ENCODE peak calls at places on chromosomes 5 and 9, in four cellular contexts. H, J, I and O are unnamed samples.

GRCh38 chr9:30020161-30020560 is 2364.3 kb upstream of the ACO1 start:
- DNase-seq in I (no peak), J (no peak), H (no peak), O (no peak)

GRCh38 chr5:137336565-137337120 is 162.5 kb downstream of the SPOCK1 start:
- DNase-seq in I (no peak), H (no peak), J (no peak), O (no peak)

GRCh38 chr5:96968074-96968473 is 32.2 kb downstream of the LNPEP start:
- DNase-seq in I (no peak), J (no peak), H (peak; percentile 29), O (no peak)

GRCh38 chr9:124769451-124770358 is 1.4 kb downstream of the NR6A1 start:
- DNase-seq in J (no peak), H (peak; percentile 51), I (peak; percentile 48), O (no peak)

GRCh38 chr9:77424993-77425392 is 223.1 kb downstream of the GNA14 start:
- DNase-seq in J (no peak), H (no peak), I (no peak), O (no peak)

GRCh38 chr5:177494356-177495195 is 2.8 kb downstream of the PDLIM7 start:
- DNase-seq in J (no peak), H (peak; percentile 47), I (peak; percentile 60), O (no peak)

GRCh38 chr9:78905387-78905786 is 608.5 kb downstream of the PSAT1 start:
- DNase-seq in I (no peak), J (no peak), H (no peak), O (no peak)

GRCh38 chr5:98474802-98475201 is 298.7 kb upstream of the RGMB start:
- DNase-seq in J (no peak), H (no peak), I (no peak), O (no peak)

GRCh38 chr9:82987370-82987769 is 75.6 kb downstream of the RASEF start:
- DNase-seq in I (no peak), J (no peak), H (no peak), O (no peak)

GRCh38 chr5:16903480-16904300 is 32.4 kb downstream of the MYO10 start:
- DNase-seq in I (no peak), J (no peak), H (no peak), O (no peak)

GRCh38 chr9:113401027-113401792 is at the start of gene ALAD:
- DNase-seq in J (peak; percentile 98), H (peak; percentile 95), I (peak; percentile 99), O (peak; percentile 99)

GRCh38 chr9:76192013-76192412 is 202.2 kb downstream of the RFK start:
- DNase-seq in I (no peak), J (no peak), H (no peak), O (no peak)

GRCh38 chr5:27315541-27316282 is 277.3 kb upstream of the CDH9 start:
- DNase-seq in H (no peak), I (no peak), J (no peak), O (no peak)

GRCh38 chr5:14659821-14660607 is 4.5 kb upstream of the OTULIN start:
- DNase-seq in H (no peak), J (no peak), I (no peak), O (no peak)

GRCh38 chr9:137411670-137412380 is 11.1 kb downstream of the EXD3 start:
- DNase-seq in J (peak; percentile 88), H (no peak), I (peak; percentile 78), O (peak; percentile 70)

GRCh38 chr5:92147792-92148191 is 764.7 kb upstream of the ARRDC3 start:
- DNase-seq in J (no peak), I (no peak), H (no peak), O (no peak)

GRCh38 chr9:119968837-119969707 is 599.8 kb upstream of the BRINP1 start:
- DNase-seq in I (peak; percentile 72), H (peak; percentile 28), J (peak; percentile 52), O (peak; percentile 37)

GRCh38 chr9:78533500-78533899 is 236.6 kb downstream of the PSAT1 start:
- DNase-seq in J (no peak), I (no peak), H (no peak), O (no peak)

GRCh38 chr5:136191304-136192014 is 1.5 kb downstream of the SMIM32 start:
- DNase-seq in J (no peak), H (no peak), I (no peak), O (no peak)

GRCh38 chr9:135581636-135582426 is 20.3 kb downstream of the PAEP start:
- DNase-seq in I (no peak), H (no peak), J (no peak), O (no peak)

GRCh38 chr9:135579889-135580660 is 18.5 kb downstream of the PAEP start:
- DNase-seq in J (no peak), I (no peak), H (no peak), O (no peak)

GRCh38 chr9:135582541-135582940 is 21.0 kb downstream of the PAEP start:
- DNase-seq in H (no peak), J (no peak), I (no peak), O (no peak)

GRCh38 chr9:135579356-135579755 is 17.8 kb downstream of the PAEP start:
- DNase-seq in J (no peak), I (no peak), H (no peak), O (no peak)

DNA sequence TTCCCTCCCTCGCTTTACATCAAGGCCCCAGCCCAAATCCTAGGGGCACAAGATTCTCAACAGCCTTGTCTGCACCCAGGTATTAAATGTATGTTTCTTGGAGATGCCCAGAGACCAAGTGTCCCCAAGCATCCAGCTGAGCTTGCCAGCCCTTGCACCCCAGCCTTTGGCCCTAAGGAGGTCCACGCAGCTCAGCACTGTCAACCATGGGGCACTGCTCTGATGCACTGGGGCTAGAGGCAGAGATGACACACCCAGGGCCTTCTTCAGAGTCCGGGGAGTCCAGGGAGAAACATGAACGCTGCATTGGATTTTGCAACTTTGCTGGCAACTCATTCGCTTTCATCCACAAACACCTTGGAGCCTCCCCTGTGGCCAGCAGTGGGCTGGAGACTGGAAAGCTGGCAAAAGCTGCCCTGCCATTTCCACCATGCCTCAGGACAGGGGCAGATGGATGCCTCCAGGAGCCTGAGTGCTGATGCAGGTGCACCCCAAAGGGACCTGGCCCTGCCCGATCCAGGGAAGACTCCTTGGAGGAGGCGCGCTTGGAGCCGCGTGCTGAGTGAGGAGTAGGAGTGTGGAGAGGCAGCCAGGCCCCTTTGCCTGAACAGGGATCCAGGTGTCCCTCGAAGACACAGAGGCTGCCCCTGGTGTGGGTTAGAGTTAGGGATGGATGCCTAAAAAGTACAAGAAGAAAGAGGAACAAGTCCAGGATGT is 19.3 kb downstream of the PAEP start:
- DNase-seq in H (no peak), J (no peak), I (no peak), O (no peak)
- TF ChIP-seq TAF1 in H (no peak), J (no peak), I (no peak), O (no peak)

GRCh38 chr5:162996052-162996451 is 441.3 kb upstream of the CCNG1 start:
- DNase-seq in J (no peak), H (no peak), I (no peak), O (no peak)
- TF ChIP-seq POLR2AphosphoS5 in J (no peak), H (no peak), I (no peak), O (no peak)

GRCh38 chr5:7396169-7397004 is 449 bp downstream of the ADCY2 start:
- DNase-seq in J (no peak), H (no peak), I (no peak), O (no peak)
- TF ChIP-seq POLR2A in J (no peak), H (no peak), I (no peak), O (no peak)

GRCh38 chr9:131272212-131272611 is 4.1 kb downstream of the FAM78A start:
- DNase-seq in J (no peak), I (peak; percentile 80), H (no peak), O (no peak)

GRCh38 chr9:131275332-131276106 is 791 bp downstream of the FAM78A start:
- DNase-seq in J (no peak), H (peak; percentile 48), I (peak; percentile 84), O (no peak)

GRCh38 chr9:131274674-131275331 is 1.5 kb downstream of the FAM78A start:
- DNase-seq in I (peak; percentile 69), J (no peak), H (no peak), O (no peak)

GRCh38 chr9:131273146-131273545 is 3.2 kb downstream of the FAM78A start:
- DNase-seq in I (peak; percentile 94), H (no peak), J (no peak), O (no peak)

GRCh38 chr9:131273791-131274673 is 2.3 kb downstream of the FAM78A start:
- DNase-seq in J (no peak), H (no peak), I (peak; percentile 82), O (no peak)
- TF ChIP-seq TAF1 in J (no peak), H (no peak), I (no peak), O (no peak)

GRCh38 chr5:150535611-150536010 is 27.7 kb downstream of the NDST1 start:
- DNase-seq in I (no peak), J (no peak), H (no peak), O (no peak)
- TF ChIP-seq POLR2AphosphoS5 in I (no peak), J (no peak), H (no peak), O (no peak)

GRCh38 chr9:133473743-133474142 is 5.2 kb downstream of the SLC2A6 start:
- DNase-seq in H (no peak), I (no peak), J (no peak), O (no peak)
- TF ChIP-seq POLR2A in H (no peak), I (no peak), J (no peak), O (no peak)

GRCh38 chr5:132299901-132300300 is 5.7 kb downstream of the SLC22A4 start:
- DNase-seq in J (no peak), I (no peak), H (no peak), O (no peak)

GRCh38 chr5:132302413-132302812 is 8.2 kb downstream of the SLC22A4 start:
- DNase-seq in I (no peak), J (no peak), H (no peak), O (no peak)

GRCh38 chr5:132300572-132301340 is 6.6 kb downstream of the SLC22A4 start:
- DNase-seq in I (no peak), H (no peak), J (no peak), O (no peak)

GRCh38 chr5:132303589-132303988 is 9.4 kb downstream of the SLC22A4 start:
- DNase-seq in J (no peak), H (no peak), I (no peak), O (no peak)

GRCh38 chr5:132301341-132302274 is 7.4 kb downstream of the SLC22A4 start:
- DNase-seq in H (no peak), I (no peak), J (no peak), O (no peak)
- TF ChIP-seq TAF1 in H (no peak), I (no peak), J (no peak), O (no peak)